ENCODE peak calls at places on chromosomes 16 and 17, in nine cellular contexts. Z, N, K, A, O, S, G, B and F are unnamed samples.

GRCh38 chr17:50710650-50711049 is 2.9 kb upstream of the ANKRD40 start:
- DNase-seq in S (no peak), G (no peak), K (no peak), A (no peak), N (no peak), O (no peak), B (no peak), Z (no peak), F (no peak)

GRCh38 chr17:55416470-55417052 is 5.1 kb downstream of the MMD start:
- DNase-seq in G (no peak), K (no peak), O (no peak), B (no peak), N (no peak), Z (no peak), A (no peak), S (no peak), F (no peak)

GRCh38 chr17:7864995-7865650 is 7.3 kb downstream of the CYB5D1 start:
- DNase-seq in G (no peak), B (no peak), K (no peak), Z (no peak), O (no peak), A (no peak), S (no peak), N (no peak), F (no peak)

GRCh38 chr17:61410555-61411089 is 11.0 kb downstream of the TBX2 start:
- DNase-seq in Z (no peak), S (peak), A (peak), N (peak), K (peak), O (no peak), B (no peak), G (no peak), F (peak)

GRCh38 chr17:13931111-13931526 is 138.2 kb upstream of the COX10 start:
- DNase-seq in N (no peak), A (no peak), K (no peak), B (no peak), O (no peak), S (no peak), G (no peak), Z (no peak), F (no peak)

GRCh38 chr16:28984619-28985135 is at the start of gene LAT:
- DNase-seq in Z (no peak), G (no peak), A (no peak), K (peak), O (no peak), B (no peak), S (peak), N (no peak), F (no peak)

GRCh38 chr17:48310748-48311213 is 119.2 kb downstream of the SKAP1 start:
- DNase-seq in Z (no peak), O (no peak), N (no peak), G (peak), B (peak), K (no peak), A (peak), S (no peak), F (peak)

GRCh38 chr17:57955183-57955952 is at the start of gene CUEDC1:
- DNase-seq in Z (peak), G (peak), O (peak), B (peak), N (no peak), S (peak), K (peak), A (peak), F (peak)

GRCh38 chr16:54286330-54287017 is at the start of gene IRX3:
- DNase-seq in B (peak), Z (peak), N (peak), G (peak), O (peak), K (peak), S (no peak), A (peak), F (peak)

GRCh38 chr17:27354051-27354490 is 60.2 kb downstream of the WSB1 start:
- DNase-seq in G (peak), S (no peak), A (no peak), B (no peak), O (no peak), K (no peak), N (no peak), Z (no peak), F (no peak)

GRCh38 chr16:86299882-86300490 is 210.3 kb upstream of the FOXF1 start:
- DNase-seq in G (no peak), Z (no peak), B (no peak), N (peak), O (no peak), S (no peak), K (no peak), A (no peak), F (no peak)

GRCh38 chr17:82396601-82397435 is 21.3 kb upstream of the HEXD start:
- DNase-seq in Z (no peak), S (no peak), N (no peak), O (no peak), B (no peak), A (no peak), G (peak), K (peak), F (no peak)

GRCh38 chr16:11857161-11857560 is 5.8 kb upstream of the RSL1D1 start:
- DNase-seq in A (no peak), Z (no peak), K (no peak), N (no peak), B (no peak), G (no peak), S (no peak), O (no peak), F (no peak)

GRCh38 chr16:17367034-17367433 is 103.7 kb downstream of the XYLT1 start:
- DNase-seq in S (no peak), B (no peak), A (no peak), K (no peak), G (no peak), N (no peak), O (no peak), Z (no peak), F (no peak)

GRCh38 chr17:73643012-73643845 is 1.0 kb downstream of the SDK2 start:
- DNase-seq in N (peak), K (peak), G (peak), Z (peak), A (peak), B (peak), O (peak), S (peak), F (peak)

GRCh38 chr16:85522842-85523601 is 90.1 kb upstream of the GSE1 start:
- DNase-seq in N (no peak), A (no peak), Z (no peak), G (no peak), S (no peak), K (peak), B (no peak), O (peak), F (no peak)

GRCh38 chr17:59763861-59764260 is 56.4 kb downstream of the VMP1 start:
- DNase-seq in Z (peak), N (no peak), K (no peak), S (no peak), O (no peak), G (no peak), B (no peak), A (no peak), F (no peak)

GRCh38 chr16:10951016-10951415 is 6.7 kb downstream of the CLEC16A start:
- DNase-seq in A (no peak), Z (no peak), B (no peak), N (no peak), S (no peak), G (no peak), K (no peak), O (no peak), F (no peak)

GRCh38 chr16:82396509-82396908 is 226.5 kb upstream of the MPHOSPH6 start:
- DNase-seq in B (no peak), A (no peak), Z (no peak), O (no peak), N (no peak), K (no peak), S (no peak), G (no peak), F (no peak)

GRCh38 chr17:78883533-78884131 is 19.4 kb downstream of the CEP295NL start:
- DNase-seq in Z (peak), B (peak), S (no peak), N (peak), A (no peak), K (peak), G (no peak), O (no peak), F (peak)

GRCh38 chr16:56883586-56883985 is 18.6 kb downstream of the SLC12A3 start:
- DNase-seq in S (no peak), G (no peak), A (no peak), O (no peak), Z (no peak), N (no peak), K (no peak), B (no peak), F (no peak)

GRCh38 chr16:30985401-30986128 is 558 bp downstream of the HSD3B7 start:
- DNase-seq in Z (peak), B (peak), K (peak), G (peak), N (no peak), A (peak), O (peak), S (peak), F (no peak)

GRCh38 chr17:70929226-70929625 is 759.9 kb downstream of the KCNJ2 start:
- DNase-seq in O (no peak), A (no peak), G (no peak), S (no peak), B (no peak), N (no peak), K (no peak), Z (no peak), F (no peak)

GRCh38 chr16:84513111-84514065 is 8.9 kb upstream of the MEAK7 start:
- DNase-seq in O (no peak), N (no peak), G (no peak), Z (no peak), S (no peak), A (no peak), B (no peak), K (no peak), F (no peak)

GRCh38 chr16:85610059-85610445 is 3.1 kb upstream of the GSE1 start:
- DNase-seq in O (no peak), G (no peak), Z (no peak), S (no peak), B (no peak), A (no peak), K (no peak), N (no peak), F (peak)

GRCh38 chr16:78298986-78299385 is 199.5 kb downstream of the WWOX start:
- DNase-seq in O (no peak), G (no peak), B (no peak), K (no peak), N (no peak), Z (no peak), A (no peak), S (no peak), F (no peak)

GRCh38 chr17:33234930-33235685 is 58.0 kb downstream of the ASIC2 start:
- DNase-seq in N (peak), K (peak), G (no peak), Z (peak), O (peak), S (no peak), B (no peak), A (no peak), F (no peak)

GRCh38 chr17:67942810-67943209 is 53.5 kb downstream of the C17orf58 start:
- DNase-seq in A (no peak), Z (no peak), N (no peak), B (peak), G (peak), S (no peak), K (no peak), O (no peak), F (no peak)

GRCh38 chr17:34998205-34998604 is 17.9 kb downstream of the LIG3 start:
- DNase-seq in G (peak), K (peak), A (peak), S (peak), B (peak), O (peak), Z (peak), N (peak), F (peak)

GRCh38 chr17:38919316-38920078 is 5.9 kb upstream of the LASP1NB start:
- DNase-seq in S (no peak), N (no peak), K (peak), Z (no peak), O (no peak), B (no peak), A (no peak), G (no peak), F (no peak)

GRCh38 chr16:67514382-67514828 is 14.2 kb upstream of the RIPOR1 start:
- DNase-seq in O (peak), G (peak), S (peak), N (peak), Z (peak), A (peak), K (peak), B (peak), F (peak)

GRCh38 chr16:54677551-54677950 is 253.1 kb upstream of the IRX5 start:
- DNase-seq in B (peak), Z (peak), S (no peak), A (no peak), N (no peak), O (no peak), G (no peak), K (no peak), F (no peak)